ENCODE peak calls at places on chromosomes 6 and 20, in nine cellular contexts. R is ovary; J is natural killer cell; D is nephron progenitor cell; N is breast epithelium; M is NCI-H2227 treated with DMSO at 0.1 percent for 48 hours; X is GM23248; G is naive thymus-derived CD8-positive, alpha-beta T cell; I is H9. T is an unnamed sample.

GRCh38 chr20:63557481-63557891 is 3.5 kb downstream of the FNDC11 start:
- DNase-seq in M (no peak), D (no peak), N (no peak), G (no peak), X (no peak), I (no peak), J (no peak), R (no peak), T (no peak)

GRCh38 chr20:2946988-2947961 is 74.0 kb downstream of the PTPRA start:
- DNase-seq in R (no peak), I (no peak), G (no peak), X (no peak), D (no peak), N (no peak), M (peak; percentile 94), J (no peak), T (no peak)

GRCh38 chr20:51460569-51461265 is 81.8 kb downstream of the NFATC2 start:
- DNase-seq in D (no peak), R (peak; percentile 12), J (no peak), G (no peak), N (no peak), X (no peak), M (no peak), I (no peak), T (no peak)

GRCh38 chr20:33490023-33490933 is at the start of gene CBFA2T2:
- DNase-seq in I (no peak), J (no peak), D (no peak), N (peak; percentile 36), R (peak; percentile 69), X (peak; percentile 87), M (no peak), G (no peak), T (peak; percentile 48)

GRCh38 chr20:17849901-17850673 is 118.5 kb downstream of the SNX5 start:
- DNase-seq in D (no peak), J (no peak), I (no peak), X (peak; percentile 99), G (no peak), N (no peak), R (peak; percentile 57), M (no peak), T (no peak)

GRCh38 chr6:135830452-135830851 is 21.0 kb upstream of the PDE7B start:
- DNase-seq in D (no peak), I (no peak), N (no peak), X (peak; percentile 26), G (no peak), M (no peak), R (no peak), J (no peak), T (no peak)

GRCh38 chr6:85362652-85363310 is 87.1 kb upstream of the NT5E start:
- DNase-seq in I (no peak), N (no peak), J (no peak), X (peak; percentile 50), G (no peak), M (no peak), R (no peak), D (no peak), T (no peak)

GRCh38 chr20:53444386-53444785 is 149.3 kb downstream of the ZNF217 start:
- DNase-seq in X (no peak), D (peak; percentile 63), I (no peak), J (no peak), N (no peak), M (no peak), G (no peak), R (peak; percentile 68), T (no peak)

GRCh38 chr20:51326241-51326819 is 216.2 kb downstream of the NFATC2 start:
- DNase-seq in X (peak; percentile 46), N (no peak), D (peak; percentile 66), G (no peak), R (peak; percentile 29), M (no peak), J (peak; percentile 25), I (peak; percentile 78), T (no peak)

GRCh38 chr6:132730560-132730959 is 16.7 kb upstream of the VNN1 start:
- DNase-seq in I (no peak), G (no peak), M (no peak), D (no peak), R (no peak), N (no peak), X (peak; percentile 85), J (no peak), T (no peak)

GRCh38 chr20:31967830-31968249 is at the start of gene XKR7:
- DNase-seq in N (no peak), M (peak; percentile 54), X (no peak), J (no peak), I (peak; percentile 72), D (peak; percentile 70), G (no peak), R (no peak), T (peak; percentile 69)

GRCh38 chr6:152572395-152573061 is 64.6 kb downstream of the SYNE1 start:
- DNase-seq in J (no peak), R (no peak), M (no peak), I (no peak), N (no peak), D (no peak), X (peak; percentile 57), G (no peak), T (no peak)

GRCh38 chr20:49964964-49965780 is 17.6 kb upstream of the SNAI1 start:
- DNase-seq in I (peak; percentile 82), N (no peak), X (peak; percentile 41), G (no peak), D (peak; percentile 59), R (no peak), J (no peak), M (peak; percentile 22), T (peak; percentile 7)

GRCh38 chr6:134447883-134448387 is 130.0 kb upstream of the SGK1 start:
- DNase-seq in J (no peak), N (no peak), I (no peak), M (no peak), R (no peak), G (no peak), X (peak; percentile 95), D (no peak), T (no peak)

GRCh38 chr6:45424628-45424955 is 46.9 kb upstream of the SUPT3H start:
- DNase-seq in R (no peak), D (no peak), J (no peak), I (no peak), N (no peak), X (no peak), M (no peak), G (no peak), T (no peak)

GRCh38 chr20:24705486-24705885 is 236.1 kb downstream of the SYNDIG1 start:
- DNase-seq in R (no peak), N (no peak), G (no peak), I (no peak), X (peak; percentile 38), M (no peak), D (no peak), J (no peak), T (no peak)

GRCh38 chr6:137095651-137096238 is 51.0 kb upstream of the IL20RA start:
- DNase-seq in R (no peak), I (no peak), N (no peak), X (no peak), G (no peak), D (no peak), J (no peak), M (no peak), T (no peak)

GRCh38 chr6:170434821-170435155 is 118.3 kb downstream of the PSMB1 start:
- DNase-seq in M (no peak), R (no peak), I (no peak), J (no peak), X (no peak), N (no peak), D (no peak), G (no peak), T (no peak)

GRCh38 chr6:4320860-4321259 is 185.5 kb upstream of the ECI2 start:
- DNase-seq in J (no peak), M (peak; percentile 4), G (no peak), N (no peak), R (no peak), I (no peak), D (no peak), X (peak; percentile 93), T (no peak)

GRCh38 chr6:46815130-46815529 is 21.9 kb downstream of the MEP1A start:
- DNase-seq in M (no peak), G (no peak), J (no peak), D (no peak), N (no peak), R (no peak), X (no peak), I (no peak), T (no peak)

GRCh38 chr6:113512581-113512980 is 344.6 kb upstream of the MARCKS start:
- DNase-seq in M (no peak), R (no peak), D (no peak), I (no peak), G (no peak), J (no peak), N (no peak), X (no peak), T (no peak)

GRCh38 chr6:73943401-73943800 is 247.4 kb downstream of the CD109 start:
- DNase-seq in X (peak; percentile 17), J (no peak), R (no peak), I (no peak), G (no peak), D (no peak), M (no peak), N (no peak), T (no peak)

GRCh38 chr20:5069141-5069806 is 50.5 kb downstream of the PCNA start:
- DNase-seq in G (no peak), R (no peak), N (no peak), J (no peak), M (no peak), I (no peak), D (no peak), X (no peak), T (no peak)

GRCh38 chr6:25340854-25341552 is 61.8 kb downstream of the CARMIL1 start:
- DNase-seq in G (no peak), J (no peak), M (no peak), D (no peak), X (no peak), I (no peak), N (no peak), R (no peak), T (no peak)

GRCh38 chr6:15474196-15474595 is 188.6 kb downstream of the DTNBP1 start:
- DNase-seq in D (no peak), I (no peak), J (no peak), G (no peak), M (no peak), R (no peak), N (no peak), X (peak; percentile 90), T (no peak)

GRCh38 chr20:667351-668034 is 8.1 kb downstream of the SCRT2 start:
- DNase-seq in I (peak; percentile 77), D (peak; percentile 80), M (no peak), G (peak; percentile 25), R (no peak), X (peak; percentile 59), J (peak; percentile 65), N (no peak), T (no peak)